ENCODE peak calls at places on chromosomes 4 and X, in eight cellular contexts. V is activated gamma-delta T cell treated with Interleukin-2 at 50 U/mL for 16 hours, W is astrocyte of the hippocampus, L is B cell, I is astrocyte of the cerebellum, O is HEK293T, F is neural crest cell, C is GM12892. Q is an unnamed sample.

GRCh38 chr4:8675383-8675782 is 82.8 kb downstream of the CPZ start:
- DNase-seq in I (no peak), C (no peak), O (peak), V (no peak), L (no peak), F (peak), W (peak), Q (no peak)

GRCh38 chr4:112284662-112285411 is 867 bp downstream of the TIFA start:
- DNase-seq in I (no peak), W (peak), V (no peak), O (no peak), F (no peak), L (peak), C (no peak), Q (peak)

GRCh38 chr4:60938181-60938580 is 261.9 kb upstream of the ADGRL3 start:
- DNase-seq in F (no peak), W (no peak), L (no peak), I (no peak), O (no peak), V (no peak), C (no peak), Q (no peak)

GRCh38 chr4:150082241-150082640 is 4.0 kb downstream of the DCLK2 start:
- DNase-seq in F (no peak), I (no peak), L (no peak), V (no peak), W (no peak), O (no peak), C (no peak), Q (no peak)

GRCh38 chr4:60422440-60422839 is 777.7 kb upstream of the ADGRL3 start:
- DNase-seq in L (no peak), F (no peak), O (no peak), I (no peak), V (no peak), W (no peak), C (no peak), Q (no peak)

GRCh38 chr4:109562457-109563237 is 2.6 kb downstream of the MCUB start:
- DNase-seq in W (no peak), L (no peak), O (no peak), C (no peak), F (no peak), I (no peak), V (no peak), Q (peak)

GRCh38 chr4:139859876-139860275 is 194.3 kb downstream of the MGST2 start:
- DNase-seq in W (no peak), V (no peak), I (no peak), F (no peak), L (no peak), O (no peak), C (no peak), Q (no peak)

GRCh38 chr4:57499786-57500185 is 389.6 kb upstream of the IGFBP7 start:
- DNase-seq in L (no peak), V (no peak), C (no peak), F (no peak), O (no peak), I (no peak), W (no peak), Q (no peak)

GRCh38 chr4:33255094-33255493 is 2534.9 kb downstream of the PCDH7 start:
- DNase-seq in W (no peak), O (no peak), L (no peak), V (no peak), C (no peak), F (no peak), I (no peak), Q (no peak)

GRCh38 chrX:115226929-115227328 is 7.0 kb downstream of the LRCH2 start:
- DNase-seq in V (no peak), C (no peak), L (no peak), O (no peak), I (no peak), W (peak), F (no peak), Q (peak)

Q was measured in NCI-H526.